ENCODE peak calls at places on chromosome 18, in eight cellular contexts. B is amniotic stem cell, L is non-pigmented ciliary epithelial cell, P is GM12865, G is NCI-H524, Q is skeletal muscle cell, F is LoVo, U is KG1. Z is an unnamed sample.

GRCh38 chr18:11976882-11977281 is 4.4 kb upstream of the IMPA2 start:
- DNase-seq in B (no peak), P (no peak), U (no peak), Q (peak; percentile 77), F (no peak), L (no peak), G (peak; percentile 65), Z (no peak)

GRCh38 chr18:12420831-12421421 is 13.2 kb downstream of the PRELID3A start:
- DNase-seq in F (no peak), Q (no peak), G (peak; percentile 86), U (no peak), B (no peak), L (no peak), P (peak; percentile 16), Z (peak; percentile 30)

GRCh38 chr18:74577019-74577418 is 20.7 kb upstream of the ZNF407 start:
- DNase-seq in P (no peak), G (no peak), L (no peak), B (no peak), U (no peak), F (no peak), Q (no peak), Z (no peak)

GRCh38 chr18:9135081-9135911 is 1.3 kb upstream of the ANKRD12 start:
- DNase-seq in F (no peak), P (no peak), L (no peak), G (peak; percentile 70), B (no peak), U (no peak), Q (no peak), Z (no peak)

GRCh38 chr18:63291278-63291677 is 28.3 kb downstream of the BCL2 start:
- DNase-seq in L (no peak), P (no peak), F (no peak), Q (no peak), G (no peak), U (no peak), B (no peak), Z (no peak)

GRCh38 chr18:77102246-77103040 is 30.1 kb downstream of the MBP start:
- DNase-seq in P (peak; percentile 89), Q (peak; percentile 68), L (peak; percentile 73), G (peak; percentile 33), U (no peak), F (no peak), B (peak; percentile 68), Z (no peak)

GRCh38 chr18:8261651-8262091 is 347.6 kb upstream of the RAB12 start:
- DNase-seq in L (no peak), G (no peak), P (no peak), B (no peak), Q (no peak), F (no peak), U (no peak), Z (no peak)

GRCh38 chr18:59952283-59953007 is 52.6 kb downstream of the PMAIP1 start:
- DNase-seq in B (no peak), P (no peak), U (no peak), Q (no peak), L (no peak), G (no peak), F (no peak), Z (no peak)

GRCh38 chr18:49563130-49563540 is 1.3 kb downstream of the LIPG start:
- DNase-seq in B (no peak), Q (no peak), F (peak; percentile 55), P (no peak), G (no peak), L (no peak), U (no peak), Z (no peak)

GRCh38 chr18:48640566-48641270 is 101.9 kb downstream of the CTIF start:
- DNase-seq in G (no peak), U (no peak), F (no peak), P (no peak), Q (no peak), L (no peak), B (no peak), Z (no peak)

GRCh38 chr18:5253910-5254309 is 41.6 kb downstream of the ZBTB14 start:
- DNase-seq in F (no peak), G (no peak), U (no peak), L (no peak), P (no peak), Q (no peak), B (no peak), Z (no peak)

GRCh38 chr18:45008694-45009372 is 328.1 kb downstream of the SETBP1 start:
- DNase-seq in L (no peak), U (no peak), Q (no peak), G (no peak), P (peak; percentile 6), F (no peak), B (no peak), Z (no peak)

GRCh38 chr18:10401489-10401888 is 52.9 kb upstream of the APCDD1 start:
- DNase-seq in Q (no peak), F (no peak), P (no peak), L (no peak), B (no peak), G (no peak), U (no peak), Z (no peak)

GRCh38 chr18:79433431-79433830 is 37.7 kb downstream of the NFATC1 start:
- DNase-seq in P (no peak), F (no peak), B (no peak), G (no peak), U (no peak), L (no peak), Q (no peak), Z (no peak)

GRCh38 chr18:21897811-21898210 is 157.2 kb downstream of the MIB1 start:
- DNase-seq in P (peak; percentile 59), F (peak; percentile 46), G (peak; percentile 59), U (peak; percentile 11), Q (no peak), L (peak; percentile 5), B (no peak), Z (peak; percentile 61)

GRCh38 chr18:57297306-57297705 is 55.1 kb upstream of the ST8SIA3 start:
- DNase-seq in F (no peak), P (no peak), Q (no peak), G (no peak), U (no peak), L (no peak), B (no peak), Z (no peak)

GRCh38 chr18:57107141-57107832 is 39.6 kb upstream of the BOD1L2 start:
- DNase-seq in U (no peak), Q (peak; percentile 9), B (peak; percentile 14), F (peak; percentile 38), G (no peak), P (peak; percentile 14), L (no peak), Z (peak; percentile 45)

GRCh38 chr18:23635283-23636040 is 27.2 kb downstream of the ANKRD29 start:
- DNase-seq in B (no peak), Q (no peak), G (no peak), U (no peak), F (peak; percentile 68), P (no peak), L (no peak), Z (no peak)

GRCh38 chr18:2898131-2898640 is 51.4 kb downstream of the EMILIN2 start:
- DNase-seq in L (no peak), G (peak; percentile 44), U (no peak), P (no peak), F (no peak), Q (no peak), B (no peak), Z (peak; percentile 33)

GRCh38 chr18:293557-293956 is 25.7 kb upstream of the THOC1 start:
- DNase-seq in B (no peak), L (no peak), Q (no peak), P (no peak), U (no peak), G (no peak), F (no peak), Z (no peak)

GRCh38 chr18:12890500-12890899 is 6.5 kb upstream of the PTPN2 start:
- DNase-seq in U (no peak), B (no peak), Q (no peak), P (peak; percentile 37), G (peak; percentile 16), L (no peak), F (peak; percentile 41), Z (peak; percentile 33)

GRCh38 chr18:61662726-61663125 is 230.1 kb downstream of the RNF152 start:
- DNase-seq in F (no peak), U (no peak), G (no peak), P (no peak), L (no peak), B (no peak), Q (no peak), Z (no peak)

GRCh38 chr18:61575419-61575818 is 242.2 kb downstream of the CDH20 start:
- DNase-seq in B (no peak), P (no peak), G (no peak), Q (no peak), U (no peak), F (no peak), L (no peak), Z (no peak)

GRCh38 chr18:76493213-76494107 is 1.6 kb downstream of the ZNF516 start:
- DNase-seq in L (no peak), U (no peak), Q (no peak), P (peak; percentile 73), B (no peak), G (peak; percentile 79), F (no peak), Z (peak; percentile 88)

GRCh38 chr18:44107187-44107586 is 573.5 kb upstream of the SETBP1 start:
- DNase-seq in L (no peak), P (no peak), B (no peak), F (no peak), Q (peak; percentile 8), U (no peak), G (no peak), Z (no peak)

GRCh38 chr18:55633032-55633431 is 45.0 kb upstream of the TCF4 start:
- DNase-seq in P (no peak), G (no peak), F (no peak), B (no peak), Q (peak; percentile 14), U (no peak), L (no peak), Z (no peak)